ENCODE peak calls at places on chromosomes 12 and 14, in eight cellular contexts. H, G, B, V, F, A, W and C are unnamed samples.

GRCh38 chr14:51022769-51023168 is 72.1 kb downstream of the TRIM9 start:
- DNase-seq in W (no peak), A (no peak), G (no peak), B (no peak), F (no peak), H (no peak), V (no peak), C (no peak)

GRCh38 chr12:115572440-115572839 is 705.1 kb downstream of the MED13L start:
- DNase-seq in F (no peak), B (no peak), V (no peak), G (peak; percentile 49), W (no peak), H (peak; percentile 2), A (peak; percentile 4), C (no peak)

GRCh38 chr12:78392918-78393317 is 471.7 kb upstream of the SYT1 start:
- DNase-seq in G (peak; percentile 79), H (peak; percentile 2), B (peak; percentile 24), F (no peak), A (peak; percentile 61), W (no peak), V (no peak), C (no peak)

GRCh38 chr14:60649815-60650381 is 621 bp upstream of the SIX1 start:
- DNase-seq in H (peak; percentile 11), G (peak; percentile 52), B (no peak), V (no peak), F (no peak), W (no peak), A (peak; percentile 57), C (no peak)

GRCh38 chr12:126389215-126389841 is 1324.1 kb downstream of the AACS start:
- DNase-seq in A (peak; percentile 8), H (no peak), W (no peak), G (no peak), V (no peak), B (peak; percentile 82), F (no peak), C (no peak)

GRCh38 chr14:53278602-53279506 is 125.7 kb upstream of the DDHD1 start:
- DNase-seq in V (peak; percentile 45), A (peak; percentile 28), W (no peak), G (no peak), F (no peak), B (peak; percentile 31), H (peak; percentile 73), C (peak; percentile 62)

GRCh38 chr14:50829472-50830043 is 1.4 kb downstream of the NIN start:
- DNase-seq in G (no peak), H (no peak), B (no peak), V (no peak), A (peak; percentile 35), W (no peak), F (peak; percentile 50), C (no peak)

GRCh38 chr12:34292736-34293625 is 270.7 kb downstream of the ALG10 start:
- DNase-seq in V (peak; percentile 73), W (no peak), F (no peak), G (no peak), A (no peak), B (no peak), H (no peak), C (no peak)

GRCh38 chr12:124665516-124665915 is 98.1 kb upstream of the NCOR2 start:
- DNase-seq in G (peak; percentile 73), A (peak; percentile 65), B (peak; percentile 59), W (no peak), V (no peak), H (no peak), F (no peak), C (no peak)

GRCh38 chr12:3333991-3334391 is 157.0 kb upstream of the PRMT8 start:
- DNase-seq in A (no peak), B (no peak), V (no peak), G (no peak), W (no peak), H (no peak), F (no peak), C (no peak)

GRCh38 chr14:35532783-35533356 is 1.1 kb upstream of the INSM2 start:
- DNase-seq in W (no peak), F (no peak), H (no peak), G (no peak), B (no peak), V (no peak), A (no peak), C (no peak)

GRCh38 chr12:97047361-97047760 is 140.3 kb downstream of the NEDD1 start:
- DNase-seq in W (no peak), A (no peak), V (no peak), B (no peak), G (no peak), F (no peak), H (no peak), C (no peak)

GRCh38 chr14:22002860-22003284 is 329.3 kb upstream of the OR4E1 start:
- DNase-seq in W (peak; percentile 16), F (peak; percentile 76), G (no peak), V (peak; percentile 40), A (peak; percentile 4), H (no peak), B (no peak), C (peak; percentile 69)

GRCh38 chr12:49476091-49476490 is 62.7 kb upstream of the KCNH3 start:
- DNase-seq in G (no peak), H (no peak), B (no peak), W (no peak), V (no peak), A (no peak), F (no peak), C (no peak)

GRCh38 chr12:49470986-49471385 is 67.8 kb upstream of the KCNH3 start:
- DNase-seq in F (no peak), B (no peak), A (no peak), H (no peak), G (peak; percentile 34), W (no peak), V (no peak), C (no peak)

DNA sequence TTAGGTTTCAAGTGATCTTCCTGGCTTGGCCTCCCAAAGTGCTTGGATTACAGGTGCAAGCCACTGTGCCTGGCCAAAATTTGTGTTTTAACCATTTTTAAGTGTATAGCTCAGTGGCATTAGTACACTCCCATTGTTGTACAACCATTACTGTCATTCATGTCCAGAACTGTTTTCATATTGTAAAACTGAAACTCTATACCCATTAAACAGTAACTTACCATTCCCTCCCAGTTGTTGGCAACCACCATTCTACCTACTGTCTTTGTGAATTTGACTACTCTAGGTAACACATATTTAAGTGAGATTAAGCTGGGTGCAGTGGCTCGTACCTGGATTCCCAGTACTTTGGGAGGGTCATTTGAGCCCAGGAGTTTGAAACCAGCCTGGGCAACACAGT is 67.3 kb upstream of the KCNH3 start:
- DNase-seq in W (no peak), F (no peak), V (no peak), H (no peak), G (no peak), A (no peak), B (no peak), C (no peak)
- H3K9ac ChIP-seq in W (no peak overlapping the region), F (no peak overlapping the region), V (no peak overlapping the region), H (no peak overlapping the region), G (no peak overlapping the region), A (no peak overlapping the region), B (no peak overlapping the region), C (no peak overlapping the region)

DNA sequence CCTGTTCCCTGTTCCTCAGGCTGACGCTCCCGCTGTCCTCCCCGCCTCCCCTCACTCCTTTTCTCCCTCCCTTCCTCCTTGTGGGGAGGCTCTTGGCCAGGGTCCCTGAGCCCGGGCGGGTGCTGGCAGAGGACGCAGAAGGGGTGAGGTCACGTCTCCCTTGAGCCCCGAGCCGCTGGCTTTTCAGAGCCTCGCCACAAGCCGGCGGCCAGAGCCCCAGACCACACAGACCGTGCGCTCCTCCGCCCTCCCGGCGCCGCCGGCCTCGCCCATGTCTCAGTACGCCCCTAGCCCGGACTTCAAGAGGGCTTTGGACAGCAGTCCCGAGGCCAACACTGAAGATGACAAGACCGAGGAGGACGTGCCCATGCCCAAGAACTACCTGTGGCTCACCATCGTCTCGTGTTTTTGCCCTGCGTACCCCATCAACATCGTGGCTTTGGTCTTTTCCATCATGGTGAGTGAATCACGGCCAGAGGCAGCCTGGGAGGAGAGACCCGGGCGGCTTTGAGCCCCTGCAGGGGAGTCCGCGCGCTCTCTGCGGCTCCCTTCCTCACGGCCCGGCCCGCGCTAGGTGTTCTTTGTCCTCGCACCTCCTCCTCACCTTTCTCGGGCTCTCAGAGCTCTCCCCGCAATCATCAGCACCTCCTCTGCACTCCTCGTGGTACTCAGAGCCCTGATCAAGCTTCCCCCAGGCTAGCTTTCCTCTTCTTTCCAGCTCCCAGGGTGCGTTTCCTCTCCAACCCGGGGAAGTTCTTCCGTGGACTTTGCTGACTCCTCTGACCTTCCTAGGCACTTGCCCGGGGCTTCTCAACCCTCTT is at the start of gene TMEM233:
- DNase-seq in B (peak; percentile 12), W (no peak), H (no peak), F (peak; percentile 73), A (no peak), V (no peak), G (no peak), C (no peak)
- H3K4me3 ChIP-seq in B (peak within 1 kb of the TSS; percentile 39), W (no peak within 1 kb of the TSS), H (no peak within 1 kb of the TSS), F (peak within 1 kb of the TSS; percentile 72), A (no peak within 1 kb of the TSS), V (no peak within 1 kb of the TSS), G (peak within 1 kb of the TSS; percentile 69), C (no peak within 1 kb of the TSS)

GRCh38 chr12:84701041-84701440 is 211.6 kb downstream of the SLC6A15 start:
- DNase-seq in H (no peak), A (no peak), W (no peak), V (no peak), F (no peak), G (no peak), B (peak; percentile 39), C (no peak)

GRCh38 chr12:84704851-84705250 is 207.7 kb downstream of the SLC6A15 start:
- DNase-seq in W (no peak), B (no peak), A (no peak), V (no peak), H (no peak), G (no peak), F (no peak), C (no peak)

GRCh38 chr12:84698576-84699333 is 213.8 kb downstream of the SLC6A15 start:
- DNase-seq in A (no peak), F (no peak), V (no peak), H (no peak), B (no peak), W (no peak), G (no peak), C (no peak)

GRCh38 chr12:84706374-84706773 is 206.2 kb downstream of the SLC6A15 start:
- DNase-seq in G (no peak), W (no peak), V (no peak), A (no peak), F (no peak), H (no peak), B (no peak), C (no peak)

GRCh38 chr12:84701966-84702365 is 210.6 kb downstream of the SLC6A15 start:
- DNase-seq in A (peak; percentile 40), H (peak; percentile 10), G (no peak), F (no peak), W (no peak), V (no peak), B (peak; percentile 20), C (no peak)
- H3K9ac ChIP-seq in A (no peak overlapping the region), H (no peak overlapping the region), G (no peak overlapping the region), F (no peak overlapping the region), W (no peak overlapping the region), V (no peak overlapping the region), B (no peak overlapping the region), C (no peak overlapping the region)

DNA sequence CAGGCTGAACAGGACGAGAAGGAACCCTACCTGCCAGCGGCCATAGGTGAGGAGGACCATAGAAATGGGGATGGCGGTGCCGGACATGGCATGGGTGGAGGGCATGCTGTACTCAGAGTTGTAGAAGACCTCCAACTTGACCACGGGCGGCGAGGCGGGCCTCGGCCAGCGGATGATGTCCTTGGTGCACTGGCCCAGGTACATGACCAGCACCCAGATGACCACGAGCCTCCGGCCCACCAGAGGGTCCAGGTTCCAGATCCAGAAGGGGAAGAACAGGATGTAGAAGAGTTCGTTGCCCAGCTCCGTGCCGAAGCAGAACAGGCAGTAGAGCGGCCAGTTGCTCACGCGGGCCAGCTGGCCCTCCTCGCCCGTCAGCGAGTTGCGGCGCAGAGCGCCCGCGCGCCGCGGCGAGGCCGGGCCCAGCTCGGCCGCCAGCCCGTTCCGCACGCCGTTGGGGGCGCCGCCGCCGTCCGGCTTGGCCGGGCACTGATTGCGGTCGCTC is 582 bp downstream of the SGPP1 start:
- DNase-seq in F (no peak), A (peak; percentile 80), V (peak; percentile 32), W (no peak), H (peak; percentile 42), G (peak; percentile 74), B (peak; percentile 26), C (peak; percentile 16)
- H3K4me3 ChIP-seq in F (peak overlapping the region; percentile 83), A (peak overlapping the region; percentile 87), V (peak overlapping the region; percentile 88), W (peak overlapping the region; percentile 96), H (peak overlapping the region; percentile 100), G (peak overlapping the region; percentile 97), B (peak overlapping the region; percentile 73), C (peak overlapping the region; percentile 97)